ENCODE peak calls at places on chromosomes 5 and 9, in six cellular contexts. S is stomach; Y is MV-4-11; E is mucosa of gallbladder; X is T-cell; T is stimulated activated CD8-positive, alpha-beta memory T cell treated with anti-CD3 and anti-CD28 coated beads, Interleukin-4, amount 100 ng/mL, for 1 hour. D is an unnamed sample.

GRCh38 chr5:67255881-67256280 is 59.3 kb upstream of the CD180 start:
- DNase-seq in Y (no peak), T (no peak), S (no peak), E (no peak), X (no peak), D (no peak)

GRCh38 chr5:134524219-134524825 is 1.1 kb upstream of the JADE2 start:
- DNase-seq in T (no peak), Y (peak; percentile 67), E (peak; percentile 85), X (peak; percentile 64), S (peak; percentile 90), D (peak; percentile 51)

GRCh38 chr5:86979801-86980510 is 287.7 kb upstream of the RASA1 start:
- DNase-seq in X (no peak), Y (peak; percentile 98), T (no peak), E (no peak), S (no peak), D (no peak)

GRCh38 chr5:131996210-131997025 is 15.0 kb downstream of the ACSL6 start:
- DNase-seq in S (no peak), T (no peak), E (peak; percentile 38), X (no peak), Y (no peak), D (no peak)

GRCh38 chr9:133716564-133717112 is 21.5 kb downstream of the SARDH start:
- DNase-seq in E (no peak), T (no peak), Y (no peak), S (no peak), X (no peak), D (no peak)

GRCh38 chr5:88954511-88954910 is 71.5 kb upstream of the MEF2C start:
- DNase-seq in S (no peak), T (no peak), Y (no peak), E (no peak), X (no peak), D (no peak)

GRCh38 chr5:31626156-31626555 is 12.8 kb upstream of the PDZD2 start:
- DNase-seq in Y (no peak), S (no peak), T (no peak), X (no peak), E (peak; percentile 46), D (no peak)

GRCh38 chr5:147177125-147177840 is 57.5 kb upstream of the STK32A start:
- DNase-seq in X (no peak), Y (no peak), E (no peak), S (no peak), T (no peak), D (no peak)

GRCh38 chr9:124366476-124367220 is 48.6 kb downstream of the PSMB7 start:
- DNase-seq in Y (no peak), X (no peak), T (no peak), S (no peak), E (no peak), D (no peak)

GRCh38 chr9:113566712-113567071 is 103.2 kb downstream of the RGS3 start:
- DNase-seq in T (no peak), Y (no peak), S (peak; percentile 46), E (no peak), X (no peak), D (no peak)

GRCh38 chr9:111065414-111065813 is 27.1 kb upstream of the LPAR1 start:
- DNase-seq in T (no peak), Y (peak; percentile 73), X (no peak), E (no peak), S (no peak), D (no peak)

GRCh38 chr5:107781451-107781850 is 110.7 kb upstream of the EFNA5 start:
- DNase-seq in Y (no peak), S (no peak), T (no peak), E (no peak), X (no peak), D (no peak)

GRCh38 chr9:109238677-109239076 is 71.6 kb upstream of the FRRS1L start:
- DNase-seq in X (no peak), E (no peak), T (no peak), Y (no peak), S (no peak), D (no peak)

GRCh38 chr5:55763736-55764420 is 26.0 kb downstream of the DDX4 start:
- DNase-seq in E (no peak), T (no peak), Y (no peak), X (no peak), S (no peak), D (no peak)

GRCh38 chr9:94922691-94923107 is 196.2 kb downstream of the AOPEP start:
- DNase-seq in S (no peak), Y (peak; percentile 35), E (no peak), X (no peak), T (no peak), D (no peak)

GRCh38 chr5:75558221-75558620 is 46.5 kb downstream of the POLK start:
- DNase-seq in S (no peak), T (no peak), X (no peak), E (no peak), Y (no peak), D (no peak)

GRCh38 chr9:90702431-90702830 is 59.8 kb upstream of the DIRAS2 start:
- DNase-seq in E (no peak), Y (peak; percentile 73), T (no peak), X (no peak), S (no peak), D (no peak)

GRCh38 chr9:88291853-88292252 is 96.4 kb upstream of the SPIN1 start:
- DNase-seq in S (no peak), E (no peak), X (no peak), T (no peak), Y (no peak), D (no peak)